ENCODE peak calls at places on chromosome 4, in four cellular contexts. B is kidney tubule cell, S is activated gamma-delta T cell, X is BJ. T is an unnamed sample.

GRCh38 chr4:137892134-137892533 is 350.0 kb downstream of the SLC7A11 start:
- DNase-seq in B (no peak), S (no peak), X (peak), T (no peak)

GRCh38 chr4:54439831-54440243 is 210.7 kb downstream of the PDGFRA start:
- DNase-seq in B (peak), S (no peak), X (no peak), T (no peak)

GRCh38 chr4:171813195-171813955 is at the start of gene GALNTL6:
- DNase-seq in B (peak), S (peak), X (no peak), T (no peak)

GRCh38 chr4:1495416-1496115 is 89.3 kb upstream of the NKX1-1 start:
- DNase-seq in B (no peak), S (no peak), X (no peak), T (no peak)

GRCh38 chr4:140150636-140150885 is 3.4 kb downstream of the MAML3 start:
- DNase-seq in B (no peak), S (no peak), X (no peak), T (no peak)

GRCh38 chr4:100525689-100526088 is 7.9 kb upstream of the EMCN start:
- DNase-seq in B (no peak), S (no peak), X (no peak), T (no peak)

GRCh38 chr4:153169811-153170210 is 34.4 kb upstream of the TRIM2 start:
- DNase-seq in B (no peak), S (no peak), X (no peak), T (no peak)

GRCh38 chr4:83082777-83083176 is 31.8 kb downstream of the PLAC8 start:
- DNase-seq in B (peak), S (no peak), X (no peak), T (no peak)

GRCh38 chr4:176680668-176681067 is 112.1 kb downstream of the VEGFC start:
- DNase-seq in B (no peak), S (no peak), X (no peak), T (no peak)

T was measured in DMS153.